ENCODE peak calls at places on chromosomes 16 and 17, in ten cellular contexts. C, I, Y, F, T, J, X, U, N and L are unnamed samples.

GRCh38 chr16:2244301-2244700 is 7.1 kb downstream of the ECI1 start:
- DNase-seq in C (no peak), I (no peak), Y (no peak), F (no peak), T (no peak), J (no peak), X (no peak), U (no peak), N (no peak), L (no peak)

GRCh38 chr16:4529085-4530060 is 9.2 kb downstream of the CDIP1 start:
- DNase-seq in C (no peak), I (no peak), Y (peak), F (no peak), T (peak), J (peak), X (peak), U (no peak), N (peak), L (no peak)

GRCh38 chr17:34740936-34741515 is 161.6 kb downstream of the TMEM132E start:
- DNase-seq in C (no peak), I (no peak), Y (no peak), F (no peak), T (no peak), J (no peak), X (no peak), U (no peak), N (no peak), L (no peak)

GRCh38 chr16:10421596-10421995 is 35.7 kb downstream of the ATF7IP2 start:
- DNase-seq in C (no peak), I (no peak), Y (no peak), F (no peak), T (no peak), J (no peak), X (no peak), U (no peak), N (no peak), L (no peak)

GRCh38 chr16:12315330-12316138 is 339.0 kb downstream of the SNX29 start:
- DNase-seq in C (no peak), I (no peak), Y (no peak), F (no peak), T (no peak), J (no peak), X (no peak), U (no peak), N (no peak), L (no peak)

GRCh38 chr17:71959129-71959528 is 161.7 kb upstream of the SOX9 start:
- DNase-seq in C (no peak), I (no peak), Y (no peak), F (no peak), T (no peak), J (peak), X (peak), U (no peak), N (peak), L (no peak)

GRCh38 chr17:52681486-52681885 is 523.0 kb upstream of the CA10 start:
- DNase-seq in C (no peak), I (no peak), Y (no peak), F (no peak), T (no peak), J (no peak), X (no peak), U (no peak), N (no peak), L (no peak)

GRCh38 chr17:38687291-38687690 is 12.5 kb upstream of the EPOP start:
- DNase-seq in C (no peak), I (no peak), Y (no peak), F (no peak), T (no peak), J (no peak), X (no peak), U (no peak), N (peak), L (no peak)

GRCh38 chr17:76138234-76138895 is 2.7 kb downstream of the FOXJ1 start:
- DNase-seq in C (no peak), I (no peak), Y (no peak), F (no peak), T (no peak), J (no peak), X (no peak), U (no peak), N (no peak), L (no peak)

GRCh38 chr17:73586153-73586906 is 57.9 kb downstream of the SDK2 start:
- DNase-seq in C (no peak), I (no peak), Y (no peak), F (no peak), T (no peak), J (no peak), X (no peak), U (no peak), N (no peak), L (peak)

GRCh38 chr16:51545951-51546350 is 394.9 kb upstream of the SALL1 start:
- DNase-seq in C (no peak), I (no peak), Y (no peak), F (no peak), T (no peak), J (no peak), X (no peak), U (no peak), N (no peak), L (no peak)

GRCh38 chr17:39204245-39204644 is 4.2 kb downstream of the RPL19 start:
- DNase-seq in C (no peak), I (no peak), Y (no peak), F (no peak), T (no peak), J (no peak), X (no peak), U (no peak), N (no peak), L (no peak)

GRCh38 chr16:2846511-2847310 is 11.3 kb downstream of the PRSS22 start:
- DNase-seq in C (no peak), I (no peak), Y (no peak), F (no peak), T (no peak), J (no peak), X (no peak), U (no peak), N (peak), L (peak)

GRCh38 chr17:72714357-72714966 is 378.0 kb downstream of the SLC39A11 start:
- DNase-seq in C (no peak), I (no peak), Y (peak), F (no peak), T (no peak), J (no peak), X (no peak), U (no peak), N (no peak), L (no peak)

GRCh38 chr17:72726936-72727335 is 365.6 kb downstream of the SLC39A11 start:
- DNase-seq in C (no peak), I (peak), Y (peak), F (no peak), T (peak), J (peak), X (peak), U (no peak), N (peak), L (no peak)

GRCh38 chr17:41793749-41794602 is 7.5 kb upstream of the JUP start:
- DNase-seq in C (no peak), I (no peak), Y (no peak), F (no peak), T (no peak), J (no peak), X (no peak), U (no peak), N (no peak), L (no peak)

GRCh38 chr17:55166506-55166905 is 98.3 kb upstream of the HLF start:
- DNase-seq in C (no peak), I (no peak), Y (no peak), F (no peak), T (no peak), J (no peak), X (no peak), U (peak), N (no peak), L (no peak)

GRCh38 chr16:28319476-28320022 is 27.2 kb downstream of the SBK1 start:
- DNase-seq in C (no peak), I (no peak), Y (no peak), F (no peak), T (no peak), J (no peak), X (no peak), U (peak), N (no peak), L (no peak)

GRCh38 chr16:47081113-47081512 is 62.6 kb downstream of the NETO2 start:
- DNase-seq in C (no peak), I (no peak), Y (no peak), F (no peak), T (no peak), J (no peak), X (no peak), U (no peak), N (no peak), L (no peak)

GRCh38 chr16:84597518-84598390 is 20.1 kb downstream of the COTL1 start:
- DNase-seq in C (no peak), I (no peak), Y (peak), F (no peak), T (no peak), J (peak), X (peak), U (peak), N (peak), L (no peak)

GRCh38 chr16:57266531-57267268 is 17.8 kb downstream of the PLLP start:
- DNase-seq in C (no peak), I (no peak), Y (no peak), F (no peak), T (no peak), J (no peak), X (no peak), U (no peak), N (no peak), L (peak)

GRCh38 chr17:57577751-57578607 is 167.1 kb downstream of the CCDC182 start:
- DNase-seq in C (no peak), I (peak), Y (peak), F (no peak), T (no peak), J (no peak), X (no peak), U (no peak), N (peak), L (no peak)

GRCh38 chr17:36881323-36881722 is 56.0 kb upstream of the LHX1 start:
- DNase-seq in C (no peak), I (no peak), Y (no peak), F (no peak), T (no peak), J (no peak), X (no peak), U (no peak), N (no peak), L (no peak)

GRCh38 chr16:525520-526180 is 1.9 kb upstream of the CAPN15 start:
- DNase-seq in C (peak), I (no peak), Y (peak), F (no peak), T (peak), J (no peak), X (no peak), U (no peak), N (peak), L (peak)

GRCh38 chr17:14737984-14738651 is 437.2 kb downstream of the HS3ST3B1 start:
- DNase-seq in C (no peak), I (no peak), Y (peak), F (no peak), T (no peak), J (peak), X (no peak), U (peak), N (peak), L (peak)

GRCh38 chr17:2889256-2889655 is 93.0 kb downstream of the RAP1GAP2 start:
- DNase-seq in C (no peak), I (no peak), Y (no peak), F (no peak), T (no peak), J (no peak), X (no peak), U (no peak), N (no peak), L (no peak)

GRCh38 chr17:43723697-43724359 is 34.8 kb downstream of the SOST start:
- DNase-seq in C (no peak), I (no peak), Y (no peak), F (no peak), T (no peak), J (no peak), X (no peak), U (no peak), N (peak), L (peak)

GRCh38 chr17:33019161-33019560 is 27.5 kb downstream of the SPACA3 start:
- DNase-seq in C (no peak), I (no peak), Y (no peak), F (no peak), T (no peak), J (no peak), X (no peak), U (no peak), N (no peak), L (no peak)

GRCh38 chr17:33090806-33091205 is 99.2 kb downstream of the SPACA3 start:
- DNase-seq in C (no peak), I (no peak), Y (no peak), F (no peak), T (no peak), J (no peak), X (no peak), U (no peak), N (no peak), L (no peak)

GRCh38 chr16:68086860-68087268 is 1.7 kb downstream of the NFATC3 start:
- DNase-seq in C (no peak), I (no peak), Y (no peak), F (no peak), T (no peak), J (no peak), X (no peak), U (no peak), N (no peak), L (no peak)

GRCh38 chr17:68141050-68141449 is 105.5 kb downstream of the KPNA2 start:
- DNase-seq in C (no peak), I (no peak), Y (no peak), F (no peak), T (no peak), J (no peak), X (no peak), U (no peak), N (peak), L (no peak)

GRCh38 chr17:50689251-50689650 is 18.5 kb downstream of the ANKRD40 start:
- DNase-seq in C (no peak), I (no peak), Y (no peak), F (no peak), T (no peak), J (no peak), X (peak), U (no peak), N (peak), L (peak)

GRCh38 chr17:42979511-42980273 is at the start of gene PTGES3L:
- DNase-seq in C (no peak), I (peak), Y (peak), F (no peak), T (peak), J (peak), X (no peak), U (peak), N (peak), L (no peak)